ENCODE peak calls at places on chromosomes 4 and X, in five cellular contexts. V is OCI-LY7, W is fibroblast of lung, L is GM23248, J is DND-41. F is an unnamed sample.
A peak's percentile ranks its signal among the peaks of the same experiment; 100 is the strongest.

GRCh38 chrX:18758166-18758932 is 50.9 kb downstream of the PPEF1 start:
- DNase-seq in V (no peak), W (no peak), L (no peak), J (no peak), F (no peak)

GRCh38 chr4:8704632-8705031 is 112.1 kb downstream of the CPZ start:
- DNase-seq in V (no peak), W (no peak), L (no peak), J (no peak), F (no peak)

GRCh38 chr4:78764498-78764961 is 11.6 kb upstream of the BMP2K start:
- DNase-seq in V (no peak), W (peak; percentile 65), L (peak; percentile 70), J (no peak), F (no peak)

GRCh38 chrX:7330971-7331746 is 183.2 kb upstream of the PUDP start:
- DNase-seq in V (no peak), W (peak; percentile 84), L (peak; percentile 89), J (no peak), F (no peak)

GRCh38 chr4:10096201-10096975 is 20.2 kb downstream of the WDR1 start:
- DNase-seq in V (no peak), W (peak; percentile 96), L (peak; percentile 96), J (peak; percentile 64), F (peak; percentile 98)

GRCh38 chr4:47696823-47697222 is 141.0 kb downstream of the CORIN start:
- DNase-seq in V (no peak), W (no peak), L (no peak), J (no peak), F (peak; percentile 45)

GRCh38 chrX:47749185-47749967 is 87.3 kb upstream of the ZNF81 start:
- DNase-seq in V (no peak), W (peak; percentile 75), L (peak; percentile 9), J (no peak), F (peak; percentile 15)

GRCh38 chr4:23373269-23373668 is 516.6 kb downstream of the PPARGC1A start:
- DNase-seq in V (no peak), W (no peak), L (no peak), J (no peak), F (no peak)

GRCh38 chrX:104435249-104435648 is 130.8 kb upstream of the IL1RAPL2 start:
- DNase-seq in V (no peak), W (no peak), L (no peak), J (no peak), F (no peak)

GRCh38 chr4:48267574-48267973 is 2.1 kb downstream of the TEC start:
- DNase-seq in V (no peak), W (no peak), L (no peak), J (no peak), F (no peak)

GRCh38 chrX:40068048-40068447 is 29.7 kb downstream of the BCOR start:
- DNase-seq in V (no peak), W (peak; percentile 11), L (peak; percentile 39), J (peak; percentile 11), F (no peak)

GRCh38 chrX:41512394-41512793 is 65.3 kb downstream of the NYX start:
- DNase-seq in V (peak; percentile 73), W (no peak), L (no peak), J (peak; percentile 57), F (peak; percentile 16)

DNA sequence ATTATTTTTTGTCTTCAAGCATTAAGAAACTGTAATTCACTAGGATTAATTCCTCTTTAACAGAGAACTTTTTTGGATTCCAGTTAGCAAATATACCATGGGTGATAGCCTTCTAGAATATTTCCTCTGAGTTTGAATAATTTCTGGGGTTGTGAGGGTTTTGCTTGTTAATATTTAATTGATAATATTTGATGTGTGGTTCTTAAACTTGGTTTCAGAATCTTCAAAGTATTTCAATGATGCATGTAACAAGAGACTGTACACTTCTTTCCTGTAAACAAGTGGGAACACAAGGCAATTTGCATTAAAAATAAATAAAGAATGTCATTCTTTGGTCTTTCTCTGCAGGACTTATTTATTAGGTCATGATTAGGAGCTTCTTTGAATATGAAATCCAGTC is 9.5 kb upstream of the C4orf51 start:
- DNase-seq in V (no peak), W (no peak), L (no peak), J (no peak), F (no peak)
- H2AFZ ChIP-seq in V (no peak overlapping the region), W (no peak overlapping the region), L (no peak overlapping the region), J (no peak overlapping the region), F (no peak overlapping the region)

GRCh38 chr4:102869569-102870227 is 906 bp downstream of the CISD2 start:
- DNase-seq in V (peak; percentile 13), W (no peak), L (no peak), J (no peak), F (no peak)

GRCh38 chr4:102867278-102868152 is 1.3 kb upstream of the CISD2 start:
- DNase-seq in V (peak; percentile 50), W (no peak), L (no peak), J (peak; percentile 14), F (peak; percentile 32)

GRCh38 chr4:102871772-102872171 is 3.0 kb downstream of the CISD2 start:
- DNase-seq in V (no peak), W (no peak), L (no peak), J (no peak), F (peak; percentile 19)

GRCh38 chr4:102868153-102868781 is 525 bp upstream of the CISD2 start:
- DNase-seq in V (peak; percentile 26), W (no peak), L (no peak), J (peak; percentile 39), F (no peak)

DNA sequence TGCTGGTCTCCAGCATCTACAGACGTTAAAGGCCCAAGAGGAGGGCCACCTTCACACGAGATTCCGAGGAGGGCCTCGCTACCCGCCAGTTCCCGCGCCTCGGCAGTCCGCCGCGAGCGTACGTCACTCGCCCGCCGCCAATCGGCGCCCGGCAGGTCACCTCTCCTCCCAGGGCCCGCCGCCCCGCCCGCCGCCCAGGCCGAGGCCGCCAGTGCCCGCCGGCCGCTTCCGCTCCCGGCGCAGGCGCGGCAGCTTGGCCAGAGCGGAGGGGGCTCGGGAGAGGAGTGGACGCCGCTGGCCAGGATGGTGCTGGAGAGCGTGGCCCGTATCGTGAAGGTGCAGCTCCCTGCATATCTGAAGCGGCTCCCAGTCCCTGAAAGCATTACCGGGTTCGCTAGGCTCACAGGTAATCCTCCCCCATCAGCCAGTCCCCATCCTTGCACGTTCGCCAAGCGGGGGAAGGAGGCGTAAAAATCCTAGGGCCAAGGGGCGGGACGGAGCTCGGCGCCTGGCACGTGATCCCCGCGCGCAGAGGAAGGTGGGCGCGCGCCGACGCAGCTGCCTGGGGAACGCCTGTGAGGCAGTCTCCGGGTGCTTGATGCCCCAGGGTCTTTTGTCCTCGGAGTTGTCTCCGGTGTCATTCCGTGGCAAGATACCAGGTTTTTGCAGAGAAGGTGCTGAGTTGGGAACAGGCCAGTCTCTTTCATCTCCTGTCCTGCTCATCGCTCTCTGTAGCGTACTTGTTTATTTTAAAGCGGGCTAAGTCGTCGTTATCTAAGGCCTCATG is at the start of gene CISD2:
- DNase-seq in V (peak; percentile 94), W (peak; percentile 87), L (peak; percentile 97), J (peak; percentile 95), F (peak; percentile 94)
- H2AFZ ChIP-seq in V (peak within 1 kb of the TSS; percentile 53), W (peak within 1 kb of the TSS; percentile 98), L (peak within 1 kb of the TSS; percentile 90), J (peak within 1 kb of the TSS; percentile 89), F (peak within 1 kb of the TSS; percentile 60)

GRCh38 chr4:168275836-168276235 is 42.7 kb downstream of the DDX60 start:
- DNase-seq in V (no peak), W (no peak), L (no peak), J (no peak), F (no peak)

GRCh38 chr4:168274871-168275270 is 43.7 kb downstream of the DDX60 start:
- DNase-seq in V (no peak), W (no peak), L (no peak), J (no peak), F (no peak)

GRCh38 chr4:168273838-168274237 is 44.7 kb downstream of the DDX60 start:
- DNase-seq in V (no peak), W (no peak), L (no peak), J (no peak), F (no peak)

GRCh38 chr4:168269879-168270278 is 48.7 kb downstream of the DDX60 start:
- DNase-seq in V (no peak), W (no peak), L (no peak), J (no peak), F (no peak)

GRCh38 chr4:168272488-168272887 is 46.1 kb downstream of the DDX60 start:
- DNase-seq in V (no peak), W (no peak), L (no peak), J (peak; percentile 35), F (no peak)
- H2AFZ ChIP-seq in V (no peak overlapping the region), W (no peak overlapping the region), L (no peak overlapping the region), J (no peak overlapping the region), F (no peak overlapping the region)

GRCh38 chr4:29309050-29309449 is 1411.1 kb upstream of the PCDH7 start:
- DNase-seq in V (no peak), W (peak; percentile 58), L (peak; percentile 1), J (no peak), F (no peak)

GRCh38 chr4:29307256-29307655 is 1412.9 kb upstream of the PCDH7 start:
- DNase-seq in V (no peak), W (no peak), L (no peak), J (no peak), F (no peak)

GRCh38 chr4:29307755-29308154 is 1412.4 kb upstream of the PCDH7 start:
- DNase-seq in V (no peak), W (no peak), L (no peak), J (no peak), F (no peak)

GRCh38 chr4:29311231-29311630 is 1408.9 kb upstream of the PCDH7 start:
- DNase-seq in V (no peak), W (peak; percentile 30), L (no peak), J (no peak), F (no peak)

GRCh38 chr4:29310252-29310651 is 1409.9 kb upstream of the PCDH7 start:
- DNase-seq in V (no peak), W (no peak), L (no peak), J (no peak), F (no peak)
- H2AFZ ChIP-seq in V (no peak overlapping the region), W (no peak overlapping the region), L (no peak overlapping the region), J (no peak overlapping the region), F (no peak overlapping the region)

GRCh38 chrX:3244203-3244743 is 102.2 kb downstream of the MXRA5 start:
- DNase-seq in V (no peak), W (peak; percentile 77), L (peak; percentile 79), J (no peak), F (no peak)
- H2AFZ ChIP-seq in V (no peak overlapping the region), W (no peak overlapping the region), L (peak overlapping the region; percentile 70), J (no peak overlapping the region), F (no peak overlapping the region)

GRCh38 chr4:112201915-112202505 is 29.6 kb upstream of the AP1AR start:
- DNase-seq in V (peak; percentile 8), W (no peak), L (no peak), J (no peak), F (no peak)
- H2AFZ ChIP-seq in V (peak overlapping the region; percentile 2), W (no peak overlapping the region), L (no peak overlapping the region), J (no peak overlapping the region), F (no peak overlapping the region)

DNA sequence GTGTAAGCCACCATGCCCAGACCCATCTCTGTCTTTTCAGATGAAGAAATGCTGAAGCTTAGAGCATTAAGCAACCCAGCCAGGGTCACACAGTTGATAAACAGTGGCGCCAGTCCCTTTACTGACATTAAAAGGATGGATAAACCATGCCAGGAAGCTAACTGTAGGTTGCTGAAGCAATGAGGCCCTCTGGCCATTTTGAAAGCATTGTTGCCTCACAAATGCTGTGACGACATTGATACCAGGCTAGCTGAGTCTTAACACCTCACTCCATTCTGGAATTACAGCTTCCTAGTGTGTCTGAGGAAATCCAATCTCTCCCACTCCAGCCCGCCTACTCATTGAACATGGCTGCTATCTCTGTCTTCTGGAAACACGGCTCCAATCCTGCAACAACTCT is 89.7 kb downstream of the LNX1 start:
- DNase-seq in V (no peak), W (no peak), L (no peak), J (no peak), F (no peak)
- H2AFZ ChIP-seq in V (no peak overlapping the region), W (no peak overlapping the region), L (no peak overlapping the region), J (no peak overlapping the region), F (no peak overlapping the region)

GRCh38 chr4:101009471-101009870 is 337.9 kb downstream of the PPP3CA start:
- DNase-seq in V (no peak), W (no peak), L (no peak), J (no peak), F (peak; percentile 82)
- H2AFZ ChIP-seq in V (no peak overlapping the region), W (peak overlapping the region; percentile 1), L (no peak overlapping the region), J (peak overlapping the region; percentile 61), F (peak overlapping the region; percentile 8)

F was measured in MM.1S.